ENCODE peak calls at places on chromosome 12, in eight cellular contexts. L is adrenal gland; I is CD8-positive, alpha-beta memory T cell; B is CD4-positive, CD25-positive, alpha-beta regulatory T cell; Q is skeletal muscle cell; J is body of pancreas; U is stomach; E is WERI-Rb-1. Z is an unnamed sample.

GRCh38 chr12:18101043-18101442 is 11.1 kb upstream of the RERGL start:
- DNase-seq in B (no peak), U (no peak), Q (no peak), L (no peak), J (no peak), I (no peak), E (no peak), Z (no peak)

GRCh38 chr12:11460343-11461023 is 65.1 kb upstream of the PRB2 start:
- DNase-seq in L (no peak), B (no peak), Q (no peak), J (no peak), U (no peak), E (no peak), I (no peak), Z (peak; percentile 43)

GRCh38 chr12:99528478-99528877 is 119.1 kb upstream of the GARIN6 start:
- DNase-seq in J (no peak), L (no peak), I (no peak), E (no peak), Q (no peak), U (no peak), B (no peak), Z (no peak)

GRCh38 chr12:88753074-88753473 is 172.8 kb upstream of the KITLG start:
- DNase-seq in U (no peak), B (no peak), L (no peak), I (no peak), E (no peak), J (no peak), Q (no peak), Z (no peak)

GRCh38 chr12:13193403-13194100 is 3.0 kb upstream of the EMP1 start:
- DNase-seq in J (no peak), E (no peak), I (no peak), U (no peak), B (no peak), Q (no peak), L (no peak), Z (no peak)

GRCh38 chr12:55965240-55965639 is 602 bp downstream of the PMEL start:
- DNase-seq in I (no peak), E (no peak), L (no peak), U (no peak), B (no peak), Q (no peak), J (no peak), Z (peak; percentile 64)

GRCh38 chr12:92055877-92056276 is 89.8 kb downstream of the BTG1 start:
- DNase-seq in U (peak; percentile 62), Q (no peak), L (no peak), J (peak; percentile 65), B (peak; percentile 95), E (no peak), I (peak; percentile 56), Z (no peak)

GRCh38 chr12:127657036-127657435 is 609.9 kb upstream of the TMEM132C start:
- DNase-seq in Q (no peak), I (no peak), E (no peak), J (no peak), B (no peak), U (no peak), L (no peak), Z (no peak)

GRCh38 chr12:56518570-56518969 is 3.0 kb upstream of the RBMS2 start:
- DNase-seq in U (no peak), I (no peak), E (no peak), L (no peak), B (no peak), J (no peak), Q (no peak), Z (no peak)

GRCh38 chr12:111598637-111599458 is at the start of gene ATXN2:
- DNase-seq in I (no peak), L (peak; percentile 72), Q (peak; percentile 16), B (peak; percentile 77), J (peak; percentile 69), E (peak; percentile 63), U (peak; percentile 55), Z (peak; percentile 98)

GRCh38 chr12:94230357-94230905 is 82.1 kb downstream of the PLXNC1 start:
- DNase-seq in I (no peak), L (no peak), U (no peak), Q (no peak), B (peak; percentile 6), J (no peak), E (no peak), Z (no peak)

GRCh38 chr12:113533842-113534375 is 62.2 kb upstream of the LHX5 start:
- DNase-seq in L (no peak), I (no peak), B (no peak), U (no peak), Q (no peak), J (no peak), E (no peak), Z (no peak)

GRCh38 chr12:54431911-54432814 is 13.1 kb upstream of the ITGA5 start:
- DNase-seq in B (no peak), E (peak; percentile 69), U (peak; percentile 46), Q (peak; percentile 89), L (peak; percentile 91), I (no peak), J (peak; percentile 76), Z (peak; percentile 65)

GRCh38 chr12:49295087-49296001 is at the start of gene PRPH:
- DNase-seq in Q (no peak), L (no peak), U (no peak), J (peak; percentile 34), E (no peak), B (no peak), I (no peak), Z (peak; percentile 78)

GRCh38 chr12:12266389-12266872 is 413 bp downstream of the LRP6 start:
- DNase-seq in I (no peak), Q (no peak), U (no peak), J (peak; percentile 37), E (peak; percentile 27), B (no peak), L (no peak), Z (peak; percentile 84)

DNA sequence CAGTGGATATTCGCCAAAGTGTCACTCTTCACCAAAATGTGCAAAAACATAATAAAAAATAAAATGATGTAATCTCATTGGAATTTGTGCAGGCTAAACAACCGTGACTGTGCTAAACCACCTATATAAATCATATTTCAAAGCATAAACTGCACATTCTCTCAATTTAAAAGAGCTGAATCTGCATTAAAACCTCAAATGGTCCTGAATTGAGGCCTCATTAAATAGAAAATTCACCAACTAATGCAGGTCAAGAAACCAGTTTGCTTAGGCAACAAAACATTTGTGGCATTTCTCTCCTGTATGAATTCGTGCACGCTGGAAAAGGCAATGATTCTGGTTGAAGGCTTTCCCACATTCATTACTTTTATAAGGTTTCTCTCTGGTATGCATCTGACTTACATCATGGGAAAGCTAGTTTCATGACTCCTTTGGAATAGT is 80.1 kb upstream of the IFNG-AS1 start:
- DNase-seq in J (no peak), B (no peak), E (no peak), I (no peak), L (no peak), U (no peak), Q (no peak), Z (no peak)
- H3K4me3 ChIP-seq in J (no peak overlapping the region), B (no peak overlapping the region), E (no peak overlapping the region), I (no peak overlapping the region), L (no peak overlapping the region), U (no peak overlapping the region), Q (no peak overlapping the region), Z (no peak overlapping the region)

DNA sequence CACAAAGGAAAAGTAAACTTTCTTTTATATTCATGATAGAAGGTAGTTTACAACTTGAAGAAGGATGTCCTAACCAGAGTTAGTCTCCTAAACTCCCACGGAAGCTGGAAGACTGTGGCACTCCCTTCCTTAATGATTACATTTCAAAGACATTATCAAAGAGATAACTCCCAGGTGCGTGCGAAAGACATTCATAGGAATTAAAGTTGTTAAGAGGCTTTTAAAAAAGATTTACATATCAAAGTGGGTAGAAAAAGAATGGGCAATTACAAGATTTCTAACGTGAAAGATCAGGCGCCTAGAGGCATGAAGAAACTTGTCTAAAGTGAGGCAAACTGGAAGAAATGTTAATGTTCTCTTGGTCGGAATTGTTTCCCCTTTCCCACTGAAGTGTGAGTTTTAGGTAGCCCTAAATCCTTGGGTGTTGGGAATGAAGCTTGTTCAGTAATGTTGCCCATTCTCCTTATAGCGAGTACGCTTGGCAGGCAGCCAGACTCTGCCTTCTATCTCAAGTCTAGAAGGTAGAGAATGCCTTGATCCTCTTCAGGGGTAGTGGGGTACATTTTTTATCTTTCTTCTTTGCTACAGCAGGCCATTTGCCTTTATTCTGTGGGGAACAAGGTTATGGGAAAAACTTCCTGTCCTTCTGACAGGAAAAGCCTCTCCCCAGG is 642.0 kb downstream of the SLC6A15 start:
- DNase-seq in J (peak; percentile 25), Q (no peak), U (peak; percentile 37), L (no peak), E (no peak), B (no peak), I (no peak), Z (no peak)
- H3K4me3 ChIP-seq in J (no peak overlapping the region), Q (no peak overlapping the region), U (no peak overlapping the region), L (no peak overlapping the region), E (no peak overlapping the region), B (no peak overlapping the region), I (no peak overlapping the region), Z (no peak overlapping the region)

GRCh38 chr12:114693532-114693931 is 9.6 kb upstream of the TBX3 start:
- DNase-seq in E (no peak), J (no peak), L (no peak), Q (no peak), I (no peak), U (no peak), B (no peak), Z (no peak)

GRCh38 chr12:114692558-114693531 is 8.9 kb upstream of the TBX3 start:
- DNase-seq in E (no peak), I (no peak), B (no peak), J (no peak), L (peak; percentile 84), Q (no peak), U (no peak), Z (peak; percentile 63)

GRCh38 chr12:114690267-114691135 is 6.5 kb upstream of the TBX3 start:
- DNase-seq in B (no peak), L (no peak), U (no peak), J (no peak), E (no peak), Q (no peak), I (no peak), Z (peak; percentile 28)

GRCh38 chr12:114691196-114691595 is 7.2 kb upstream of the TBX3 start:
- DNase-seq in U (no peak), L (peak; percentile 60), B (no peak), J (no peak), I (no peak), E (no peak), Q (no peak), Z (no peak)

GRCh38 chr12:114691810-114692557 is 8.0 kb upstream of the TBX3 start:
- DNase-seq in Q (no peak), I (no peak), L (peak; percentile 53), B (no peak), E (no peak), J (no peak), U (no peak), Z (peak; percentile 61)
- H3K4me3 ChIP-seq in Q (peak overlapping the region; percentile 54), I (no peak overlapping the region), L (peak overlapping the region; percentile 72), B (no peak overlapping the region), E (peak overlapping the region; percentile 45), J (no peak overlapping the region), U (peak overlapping the region; percentile 34), Z (no peak overlapping the region)

DNA sequence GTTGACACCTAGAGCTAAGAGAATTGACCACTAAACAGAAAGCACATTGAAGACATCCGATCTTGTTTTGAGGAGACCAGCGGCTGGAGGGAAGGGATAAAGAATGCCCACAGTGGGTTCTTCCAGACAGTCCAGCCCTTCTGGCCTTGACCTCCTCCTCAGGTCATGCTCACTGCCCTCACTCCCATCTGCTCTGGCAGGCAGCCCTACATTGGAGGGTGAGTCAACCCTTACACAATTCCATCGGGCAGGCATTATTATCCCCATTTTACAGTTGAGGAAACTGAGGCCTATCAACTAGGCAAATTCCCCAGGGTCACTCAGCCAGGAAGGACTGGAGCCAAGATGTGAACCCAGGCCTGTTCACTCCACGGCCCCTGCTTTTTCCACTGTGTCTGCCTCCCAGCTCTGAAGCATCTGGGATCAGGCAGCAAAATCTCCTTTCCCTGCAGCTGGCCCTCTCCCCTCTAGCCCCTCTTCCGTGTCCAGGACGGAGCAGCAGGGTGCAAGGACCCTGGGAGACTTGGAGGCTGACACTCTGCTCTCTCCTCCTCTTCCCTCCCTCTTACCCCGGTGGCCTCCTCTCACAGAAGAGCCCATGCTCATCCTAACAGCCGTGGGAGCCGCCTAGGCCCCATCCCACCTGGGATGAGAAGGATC is 5.3 kb downstream of the SCNN1A start:
- DNase-seq in L (peak; percentile 67), I (no peak), J (no peak), U (no peak), E (no peak), B (no peak), Q (no peak), Z (peak; percentile 27)
- H3K4me3 ChIP-seq in L (no peak overlapping the region), I (no peak overlapping the region), J (no peak overlapping the region), U (no peak overlapping the region), E (no peak overlapping the region), B (no peak overlapping the region), Q (no peak overlapping the region), Z (no peak overlapping the region)

Z was measured in H7.